ENCODE peak calls at places on chromosome 4, in six cellular contexts. One of them, this sample, is unnamed.

GRCh38 chr4:107740950-107741701 is 21.1 kb upstream of the PAPSS1 start:
- DNase-seq in AG09309: peak
- DNase-seq in bronchial epithelial cell: no peak
- DNase-seq in endodermal cell: no peak
- DNase-seq in smooth muscle cell of the brain vasculature: peak
- DNase-seq in fibroblast of gingiva: peak
- DNase-seq in this sample: no peak

GRCh38 chr4:77151246-77151645 is 5.8 kb upstream of the CCNG2 start:
- DNase-seq in AG09309: no peak
- DNase-seq in bronchial epithelial cell: peak
- DNase-seq in endodermal cell: no peak
- DNase-seq in smooth muscle cell of the brain vasculature: no peak
- DNase-seq in fibroblast of gingiva: no peak
- DNase-seq in this sample: no peak

GRCh38 chr4:55866290-55866907 is 13.0 kb downstream of the EXOC1 start:
- DNase-seq in AG09309: peak
- DNase-seq in bronchial epithelial cell: peak
- DNase-seq in endodermal cell: no peak
- DNase-seq in smooth muscle cell of the brain vasculature: peak
- DNase-seq in fibroblast of gingiva: peak
- DNase-seq in this sample: no peak

GRCh38 chr4:85759392-85759791 is 284.4 kb downstream of the ARHGAP24 start:
- DNase-seq in AG09309: no peak
- DNase-seq in bronchial epithelial cell: no peak
- DNase-seq in endodermal cell: no peak
- DNase-seq in smooth muscle cell of the brain vasculature: no peak
- DNase-seq in fibroblast of gingiva: no peak
- DNase-seq in this sample: no peak

GRCh38 chr4:8324640-8325239 is 55.2 kb downstream of the HTRA3 start:
- DNase-seq in AG09309: peak
- DNase-seq in bronchial epithelial cell: peak
- DNase-seq in endodermal cell: peak
- DNase-seq in smooth muscle cell of the brain vasculature: no peak
- DNase-seq in fibroblast of gingiva: no peak
- DNase-seq in this sample: no peak

GRCh38 chr4:22483551-22483981 is 32.3 kb downstream of the ADGRA3 start:
- DNase-seq in AG09309: peak
- DNase-seq in bronchial epithelial cell: peak
- DNase-seq in endodermal cell: no peak
- DNase-seq in smooth muscle cell of the brain vasculature: no peak
- DNase-seq in fibroblast of gingiva: peak
- DNase-seq in this sample: no peak

GRCh38 chr4:184094532-184095192 is 123.0 kb downstream of the ENPP6 start:
- DNase-seq in AG09309: no peak
- DNase-seq in bronchial epithelial cell: no peak
- DNase-seq in endodermal cell: no peak
- DNase-seq in smooth muscle cell of the brain vasculature: no peak
- DNase-seq in fibroblast of gingiva: no peak
- DNase-seq in this sample: no peak

GRCh38 chr4:6925357-6925836 is 15.8 kb downstream of the TBC1D14 start:
- DNase-seq in AG09309: no peak
- DNase-seq in bronchial epithelial cell: no peak
- DNase-seq in endodermal cell: no peak
- DNase-seq in smooth muscle cell of the brain vasculature: no peak
- DNase-seq in fibroblast of gingiva: no peak
- DNase-seq in this sample: peak

This sample was measured in Right ventricle myocardium inferior.